ENCODE peak calls at places on chromosomes 4 and X, in ten cellular contexts. Y is foreskin fibroblast, K is heart right ventricle, M is body of pancreas, F is progenitor cell of endocrine pancreas, H is suprapubic skin, J is astrocyte of the cerebellum, Q is mammary epithelial cell, R is GM23338, O is HFF-Myc. Z is an unnamed sample.

GRCh38 chr4:112516401-112517066 is 554 bp upstream of the NEUROG2 start:
- DNase-seq in Y (no peak), K (no peak), M (peak; percentile 32), F (peak; percentile 43), H (no peak), J (no peak), Q (no peak), R (peak; percentile 85), O (no peak), Z (peak; percentile 43)

GRCh38 chrX:152086141-152086540 is 52.2 kb downstream of the MAGEA10 start:
- DNase-seq in Y (no peak), K (no peak), M (no peak), F (no peak), H (no peak), J (no peak), Q (no peak), R (no peak), O (no peak), Z (no peak)

GRCh38 chrX:29841750-29842149 is 373.6 kb upstream of the MAGEB2 start:
- DNase-seq in Y (peak; percentile 13), K (no peak), M (no peak), F (no peak), H (no peak), J (no peak), Q (no peak), R (no peak), O (no peak), Z (no peak)

GRCh38 chrX:109934434-109934833 is 68.5 kb upstream of the TMEM164 start:
- DNase-seq in Y (no peak), K (no peak), M (no peak), F (no peak), H (no peak), J (no peak), Q (no peak), R (no peak), O (no peak), Z (no peak)

GRCh38 chr4:164997941-164998340 is 20.5 kb upstream of the TRIM61 start:
- DNase-seq in Y (no peak), K (no peak), M (no peak), F (no peak), H (no peak), J (no peak), Q (no peak), R (no peak), O (no peak), Z (no peak)

GRCh38 chr4:110498420-110498819 is 22.5 kb downstream of the ENPEP start:
- DNase-seq in Y (no peak), K (no peak), M (no peak), F (no peak), H (no peak), J (no peak), Q (no peak), R (peak; percentile 30), O (no peak), Z (no peak)

GRCh38 chr4:138310991-138311390 is 68.8 kb upstream of the SLC7A11 start:
- DNase-seq in Y (peak; percentile 33), K (no peak), M (no peak), F (no peak), H (no peak), J (peak; percentile 72), Q (peak; percentile 42), R (no peak), O (no peak), Z (no peak)

GRCh38 chr4:61773655-61774245 is 573.6 kb downstream of the ADGRL3 start:
- DNase-seq in Y (no peak), K (no peak), M (peak; percentile 47), F (no peak), H (no peak), J (no peak), Q (no peak), R (peak; percentile 63), O (no peak), Z (no peak)

GRCh38 chrX:13376857-13377441 is 57.1 kb upstream of the ATXN3L start:
- DNase-seq in Y (peak; percentile 76), K (peak; percentile 28), M (no peak), F (no peak), H (no peak), J (peak; percentile 96), Q (peak; percentile 97), R (no peak), O (peak; percentile 78), Z (no peak)

GRCh38 chr4:117533501-117533900 is 448.1 kb upstream of the TRAM1L1 start:
- DNase-seq in Y (no peak), K (no peak), M (no peak), F (no peak), H (no peak), J (no peak), Q (no peak), R (no peak), O (no peak), Z (no peak)

GRCh38 chr4:77040856-77041576 is 34.8 kb downstream of the CCNI start:
- DNase-seq in Y (no peak), K (no peak), M (no peak), F (no peak), H (no peak), J (no peak), Q (no peak), R (no peak), O (no peak), Z (no peak)

GRCh38 chrX:30215357-30215843 is at the start of gene MAGEB2:
- DNase-seq in Y (no peak), K (no peak), M (no peak), F (no peak), H (no peak), J (no peak), Q (no peak), R (peak; percentile 36), O (no peak), Z (no peak)

GRCh38 chrX:74179071-74179470 is 124.9 kb upstream of the ZCCHC13 start:
- DNase-seq in Y (peak; percentile 20), K (no peak), M (no peak), F (no peak), H (no peak), J (peak; percentile 28), Q (no peak), R (no peak), O (no peak), Z (no peak)

GRCh38 chr4:65250916-65251315 is 419.4 kb downstream of the EPHA5 start:
- DNase-seq in Y (no peak), K (no peak), M (no peak), F (no peak), H (no peak), J (no peak), Q (no peak), R (no peak), O (no peak), Z (no peak)

GRCh38 chr4:123090886-123091285 is 168.5 kb upstream of the NUDT6 start:
- DNase-seq in Y (no peak), K (no peak), M (no peak), F (no peak), H (no peak), J (no peak), Q (no peak), R (no peak), O (no peak), Z (no peak)

GRCh38 chr4:123092603-123093002 is 170.2 kb upstream of the NUDT6 start:
- DNase-seq in Y (no peak), K (no peak), M (no peak), F (no peak), H (no peak), J (no peak), Q (no peak), R (peak; percentile 21), O (no peak), Z (no peak)

GRCh38 chr4:123088521-123088920 is 166.1 kb upstream of the NUDT6 start:
- DNase-seq in Y (no peak), K (no peak), M (no peak), F (no peak), H (no peak), J (no peak), Q (no peak), R (no peak), O (no peak), Z (no peak)

GRCh38 chr4:123096038-123096437 is 173.6 kb upstream of the NUDT6 start:
- DNase-seq in Y (no peak), K (no peak), M (no peak), F (no peak), H (no peak), J (no peak), Q (peak; percentile 12), R (peak; percentile 84), O (no peak), Z (peak; percentile 22)

GRCh38 chr4:123093247-123093646 is 170.8 kb upstream of the NUDT6 start:
- DNase-seq in Y (no peak), K (no peak), M (no peak), F (no peak), H (no peak), J (no peak), Q (no peak), R (no peak), O (no peak), Z (no peak)
- TF ChIP-seq CTCF in Y (no peak), K (no peak), M (no peak), F (no peak), H (no peak), J (peak; percentile 9), Q (peak; percentile 12), R (no peak), O (no peak), Z (no peak)

GRCh38 chr4:177033130-177033529 is 240.4 kb upstream of the VEGFC start:
- DNase-seq in Y (no peak), K (no peak), M (no peak), F (no peak), H (no peak), J (no peak), Q (no peak), R (peak; percentile 54), O (no peak), Z (no peak)
- TF ChIP-seq CTCF in Y (peak; percentile 2), K (no peak), M (no peak), F (peak; percentile 16), H (no peak), J (peak; percentile 23), Q (no peak), R (peak; percentile 40), O (no peak), Z (no peak)

DNA sequence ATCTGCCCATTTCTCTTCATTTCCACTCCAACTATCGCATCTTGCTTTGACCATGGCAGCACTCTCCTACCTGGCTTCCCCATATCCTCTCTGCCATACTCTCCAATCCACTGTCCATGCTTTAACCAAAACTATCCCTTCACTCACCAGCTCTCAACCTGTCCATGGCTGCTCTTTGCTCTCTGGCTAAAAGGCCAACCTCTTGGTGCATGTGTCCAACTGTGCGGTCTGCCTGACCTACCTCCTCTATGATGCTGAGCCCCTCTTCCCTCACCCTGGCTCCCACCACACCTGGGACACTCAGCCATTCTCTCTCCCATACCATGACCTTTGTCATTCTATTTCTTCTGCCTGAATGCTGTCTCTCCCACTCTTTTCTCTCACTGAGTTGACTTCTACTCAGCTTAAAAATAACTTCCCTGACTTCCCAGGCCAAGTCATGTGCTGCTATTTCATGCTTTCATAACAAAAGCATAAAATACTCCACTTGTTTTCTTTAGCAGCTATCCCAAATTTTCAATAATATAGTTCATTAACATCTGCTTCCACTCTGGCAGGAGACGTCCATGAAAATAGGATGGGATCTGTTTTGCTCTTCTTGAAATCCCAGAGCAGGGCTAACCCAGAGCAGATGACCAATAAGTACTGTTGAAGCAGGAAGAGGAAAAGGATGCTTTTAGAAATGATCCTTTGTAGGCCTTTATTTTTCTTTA is 29.8 kb upstream of the KLF3 start:
- DNase-seq in Y (no peak), K (no peak), M (no peak), F (no peak), H (no peak), J (no peak), Q (no peak), R (no peak), O (no peak), Z (no peak)
- TF ChIP-seq CTCF in Y (no peak), K (no peak), M (no peak), F (no peak), H (no peak), J (no peak), Q (no peak), R (no peak), O (no peak), Z (no peak)

GRCh38 chr4:80071643-80072606 is 1.1 kb downstream of the ANTXR2 start:
- DNase-seq in Y (no peak), K (peak; percentile 50), M (peak; percentile 42), F (peak; percentile 15), H (peak; percentile 81), J (no peak), Q (peak; percentile 27), R (peak; percentile 69), O (no peak), Z (peak; percentile 41)
- TF ChIP-seq CTCF in Y (no peak), K (no peak), M (no peak), F (no peak), H (no peak), J (no peak), Q (no peak), R (no peak), O (no peak), Z (no peak)